ENCODE peak calls at places on chromosome 12, in five cellular contexts. One of them, this sample, is unnamed.

GRCh38 chr12:12281134-12281533 is 14.3 kb upstream of the LRP6 start:
- DNase-seq in naive thymus-derived CD8-positive, alpha-beta T cell: no peak
- DNase-seq in EH: no peak
- DNase-seq in stimulated activated CD8-positive, alpha-beta memory T cell treated with anti-CD3 and anti-CD28 coated beads, Interleukin-4, amount 100 ng/mL, for 48 hours: no peak
- DNase-seq in HL-60: no peak
- DNase-seq in this sample: no peak

GRCh38 chr12:110844551-110845395 is 2.0 kb upstream of the CCDC63 start:
- DNase-seq in HL-60: no peak
- DNase-seq in EH: peak; percentile 18
- DNase-seq in stimulated activated CD8-positive, alpha-beta memory T cell treated with anti-CD3 and anti-CD28 coated beads, Interleukin-4, amount 100 ng/mL, for 48 hours: no peak
- DNase-seq in naive thymus-derived CD8-positive, alpha-beta T cell: no peak
- DNase-seq in this sample: no peak

GRCh38 chr12:55039761-55040160 is 20.0 kb downstream of the NEUROD4 start:
- DNase-seq in EH: no peak
- DNase-seq in HL-60: no peak
- DNase-seq in stimulated activated CD8-positive, alpha-beta memory T cell treated with anti-CD3 and anti-CD28 coated beads, Interleukin-4, amount 100 ng/mL, for 48 hours: no peak
- DNase-seq in naive thymus-derived CD8-positive, alpha-beta T cell: no peak
- DNase-seq in this sample: no peak

GRCh38 chr12:48980389-48980952 is 2.3 kb downstream of the WNT1 start:
- DNase-seq in naive thymus-derived CD8-positive, alpha-beta T cell: no peak
- DNase-seq in EH: no peak
- DNase-seq in stimulated activated CD8-positive, alpha-beta memory T cell treated with anti-CD3 and anti-CD28 coated beads, Interleukin-4, amount 100 ng/mL, for 48 hours: peak; percentile 57
- DNase-seq in HL-60: peak; percentile 59
- DNase-seq in this sample: no peak

GRCh38 chr12:48717252-48717695 is 767 bp upstream of the CCNT1 start:
- DNase-seq in naive thymus-derived CD8-positive, alpha-beta T cell: no peak
- DNase-seq in HL-60: no peak
- DNase-seq in EH: peak; percentile 6
- DNase-seq in stimulated activated CD8-positive, alpha-beta memory T cell treated with anti-CD3 and anti-CD28 coated beads, Interleukin-4, amount 100 ng/mL, for 48 hours: no peak
- DNase-seq in this sample: no peak

GRCh38 chr12:71349950-71350349 is 89.6 kb upstream of the LGR5 start:
- DNase-seq in HL-60: no peak
- DNase-seq in naive thymus-derived CD8-positive, alpha-beta T cell: no peak
- DNase-seq in EH: no peak
- DNase-seq in stimulated activated CD8-positive, alpha-beta memory T cell treated with anti-CD3 and anti-CD28 coated beads, Interleukin-4, amount 100 ng/mL, for 48 hours: no peak
- DNase-seq in this sample: no peak

GRCh38 chr12:96501139-96501741 is 11.9 kb downstream of the CFAP54 start:
- DNase-seq in stimulated activated CD8-positive, alpha-beta memory T cell treated with anti-CD3 and anti-CD28 coated beads, Interleukin-4, amount 100 ng/mL, for 48 hours: peak; percentile 42
- DNase-seq in EH: peak; percentile 63
- DNase-seq in HL-60: peak; percentile 34
- DNase-seq in naive thymus-derived CD8-positive, alpha-beta T cell: no peak
- DNase-seq in this sample: no peak

GRCh38 chr12:70507442-70507841 is 129.8 kb downstream of the PTPRB start:
- DNase-seq in stimulated activated CD8-positive, alpha-beta memory T cell treated with anti-CD3 and anti-CD28 coated beads, Interleukin-4, amount 100 ng/mL, for 48 hours: no peak
- DNase-seq in HL-60: no peak
- DNase-seq in naive thymus-derived CD8-positive, alpha-beta T cell: no peak
- DNase-seq in EH: no peak
- DNase-seq in this sample: peak; percentile 3

GRCh38 chr12:63223128-63223527 is 72.1 kb upstream of the AVPR1A start:
- DNase-seq in EH: no peak
- DNase-seq in stimulated activated CD8-positive, alpha-beta memory T cell treated with anti-CD3 and anti-CD28 coated beads, Interleukin-4, amount 100 ng/mL, for 48 hours: no peak
- DNase-seq in HL-60: no peak
- DNase-seq in naive thymus-derived CD8-positive, alpha-beta T cell: no peak
- DNase-seq in this sample: no peak

GRCh38 chr12:121120989-121121755 is 11.5 kb upstream of the P2RX7 start:
- DNase-seq in naive thymus-derived CD8-positive, alpha-beta T cell: no peak
- DNase-seq in EH: no peak
- DNase-seq in stimulated activated CD8-positive, alpha-beta memory T cell treated with anti-CD3 and anti-CD28 coated beads, Interleukin-4, amount 100 ng/mL, for 48 hours: no peak
- DNase-seq in HL-60: no peak
- DNase-seq in this sample: no peak

GRCh38 chr12:132574271-132574996 is 35.9 kb downstream of the LRCOL1 start:
- DNase-seq in naive thymus-derived CD8-positive, alpha-beta T cell: no peak
- DNase-seq in stimulated activated CD8-positive, alpha-beta memory T cell treated with anti-CD3 and anti-CD28 coated beads, Interleukin-4, amount 100 ng/mL, for 48 hours: no peak
- DNase-seq in HL-60: no peak
- DNase-seq in EH: no peak
- DNase-seq in this sample: no peak

GRCh38 chr12:3456809-3457208 is 34.2 kb upstream of the PRMT8 start:
- DNase-seq in EH: no peak
- DNase-seq in naive thymus-derived CD8-positive, alpha-beta T cell: no peak
- DNase-seq in stimulated activated CD8-positive, alpha-beta memory T cell treated with anti-CD3 and anti-CD28 coated beads, Interleukin-4, amount 100 ng/mL, for 48 hours: no peak
- DNase-seq in HL-60: no peak
- DNase-seq in this sample: peak; percentile 40

GRCh38 chr12:50081096-50081808 is 3.9 kb upstream of the SMARCD1 start:
- DNase-seq in naive thymus-derived CD8-positive, alpha-beta T cell: no peak
- DNase-seq in EH: no peak
- DNase-seq in stimulated activated CD8-positive, alpha-beta memory T cell treated with anti-CD3 and anti-CD28 coated beads, Interleukin-4, amount 100 ng/mL, for 48 hours: no peak
- DNase-seq in HL-60: no peak
- DNase-seq in this sample: no peak

GRCh38 chr12:57147641-57147944 is 174 bp upstream of the LRP1-AS start:
- DNase-seq in stimulated activated CD8-positive, alpha-beta memory T cell treated with anti-CD3 and anti-CD28 coated beads, Interleukin-4, amount 100 ng/mL, for 48 hours: no peak
- DNase-seq in HL-60: no peak
- DNase-seq in EH: peak; percentile 67
- DNase-seq in naive thymus-derived CD8-positive, alpha-beta T cell: no peak
- DNase-seq in this sample: no peak

GRCh38 chr12:112870267-112870980 is 36.3 kb upstream of the OAS1 start:
- DNase-seq in stimulated activated CD8-positive, alpha-beta memory T cell treated with anti-CD3 and anti-CD28 coated beads, Interleukin-4, amount 100 ng/mL, for 48 hours: no peak
- DNase-seq in naive thymus-derived CD8-positive, alpha-beta T cell: no peak
- DNase-seq in HL-60: peak; percentile 85
- DNase-seq in EH: no peak
- DNase-seq in this sample: no peak

GRCh38 chr12:40158592-40159111 is 52.8 kb upstream of the SLC2A13 start:
- DNase-seq in EH: no peak
- DNase-seq in naive thymus-derived CD8-positive, alpha-beta T cell: no peak
- DNase-seq in stimulated activated CD8-positive, alpha-beta memory T cell treated with anti-CD3 and anti-CD28 coated beads, Interleukin-4, amount 100 ng/mL, for 48 hours: no peak
- DNase-seq in HL-60: peak; percentile 69
- DNase-seq in this sample: no peak

GRCh38 chr12:45730842-45731336 is 1.4 kb downstream of the ARID2 start:
- DNase-seq in stimulated activated CD8-positive, alpha-beta memory T cell treated with anti-CD3 and anti-CD28 coated beads, Interleukin-4, amount 100 ng/mL, for 48 hours: peak; percentile 38
- DNase-seq in EH: peak; percentile 20
- DNase-seq in naive thymus-derived CD8-positive, alpha-beta T cell: no peak
- DNase-seq in HL-60: no peak
- DNase-seq in this sample: no peak

GRCh38 chr12:1844223-1844622 is 23.9 kb downstream of the LRTM2 start:
- DNase-seq in stimulated activated CD8-positive, alpha-beta memory T cell treated with anti-CD3 and anti-CD28 coated beads, Interleukin-4, amount 100 ng/mL, for 48 hours: no peak
- DNase-seq in HL-60: no peak
- DNase-seq in EH: no peak
- DNase-seq in naive thymus-derived CD8-positive, alpha-beta T cell: no peak
- DNase-seq in this sample: no peak

GRCh38 chr12:123987022-123987421 is 14.0 kb downstream of the ZNF664 start:
- DNase-seq in EH: no peak
- DNase-seq in naive thymus-derived CD8-positive, alpha-beta T cell: no peak
- DNase-seq in HL-60: no peak
- DNase-seq in stimulated activated CD8-positive, alpha-beta memory T cell treated with anti-CD3 and anti-CD28 coated beads, Interleukin-4, amount 100 ng/mL, for 48 hours: no peak
- DNase-seq in this sample: no peak

GRCh38 chr12:102567031-102567985 is 86.9 kb upstream of the IGF1 start:
- DNase-seq in HL-60: no peak
- DNase-seq in EH: peak; percentile 97
- DNase-seq in naive thymus-derived CD8-positive, alpha-beta T cell: no peak
- DNase-seq in stimulated activated CD8-positive, alpha-beta memory T cell treated with anti-CD3 and anti-CD28 coated beads, Interleukin-4, amount 100 ng/mL, for 48 hours: no peak
- DNase-seq in this sample: no peak

GRCh38 chr12:1474567-1475153 is 119.7 kb downstream of the FBXL14 start:
- DNase-seq in stimulated activated CD8-positive, alpha-beta memory T cell treated with anti-CD3 and anti-CD28 coated beads, Interleukin-4, amount 100 ng/mL, for 48 hours: no peak
- DNase-seq in naive thymus-derived CD8-positive, alpha-beta T cell: no peak
- DNase-seq in EH: peak; percentile 97
- DNase-seq in HL-60: no peak
- DNase-seq in this sample: no peak

This sample was measured in iPS DF 19.7.